ENCODE peak calls at places on chromosome 16, in eight cellular contexts. One of them, this sample, is unnamed.

GRCh38 chr16:35431829-35432663 is 1972.6 kb downstream of the TP53TG3F start:
- DNase-seq in IMR-90: no peak
- DNase-seq in HFF-Myc: no peak
- DNase-seq in AG09309: no peak
- DNase-seq in GM12865: peak; percentile 10
- DNase-seq in PC-3: no peak
- DNase-seq in mucosa of descending colon: no peak
- DNase-seq in CD4-positive, alpha-beta T cell: no peak
- DNase-seq in this sample: no peak

GRCh38 chr16:56749806-56750491 is 20.0 kb downstream of the NUP93 start:
- DNase-seq in IMR-90: no peak
- DNase-seq in HFF-Myc: no peak
- DNase-seq in AG09309: no peak
- DNase-seq in GM12865: no peak
- DNase-seq in PC-3: no peak
- DNase-seq in mucosa of descending colon: no peak
- DNase-seq in CD4-positive, alpha-beta T cell: no peak
- DNase-seq in this sample: no peak

GRCh38 chr16:27444015-27444414 is 42.0 kb downstream of the IL21R start:
- DNase-seq in IMR-90: peak; percentile 65
- DNase-seq in HFF-Myc: no peak
- DNase-seq in AG09309: no peak
- DNase-seq in GM12865: no peak
- DNase-seq in PC-3: no peak
- DNase-seq in mucosa of descending colon: no peak
- DNase-seq in CD4-positive, alpha-beta T cell: no peak
- DNase-seq in this sample: no peak

GRCh38 chr16:56815721-56816120 is 49.3 kb upstream of the SLC12A3 start:
- DNase-seq in IMR-90: no peak
- DNase-seq in HFF-Myc: no peak
- DNase-seq in AG09309: no peak
- DNase-seq in GM12865: no peak
- DNase-seq in PC-3: no peak
- DNase-seq in mucosa of descending colon: no peak
- DNase-seq in CD4-positive, alpha-beta T cell: no peak
- DNase-seq in this sample: no peak

GRCh38 chr16:4924593-4925378 is 12.2 kb downstream of the PPL start:
- DNase-seq in IMR-90: no peak
- DNase-seq in HFF-Myc: no peak
- DNase-seq in AG09309: no peak
- DNase-seq in GM12865: no peak
- DNase-seq in PC-3: peak; percentile 86
- DNase-seq in mucosa of descending colon: no peak
- DNase-seq in CD4-positive, alpha-beta T cell: no peak
- DNase-seq in this sample: no peak

GRCh38 chr16:17304814-17305169 is 166.0 kb downstream of the XYLT1 start:
- DNase-seq in IMR-90: peak; percentile 5
- DNase-seq in HFF-Myc: no peak
- DNase-seq in AG09309: no peak
- DNase-seq in GM12865: no peak
- DNase-seq in PC-3: no peak
- DNase-seq in mucosa of descending colon: peak; percentile 56
- DNase-seq in CD4-positive, alpha-beta T cell: no peak
- DNase-seq in this sample: no peak

GRCh38 chr16:66295761-66296546 is 70.5 kb upstream of the CDH5 start:
- DNase-seq in IMR-90: no peak
- DNase-seq in HFF-Myc: no peak
- DNase-seq in AG09309: no peak
- DNase-seq in GM12865: no peak
- DNase-seq in PC-3: no peak
- DNase-seq in mucosa of descending colon: no peak
- DNase-seq in CD4-positive, alpha-beta T cell: no peak
- DNase-seq in this sample: no peak

GRCh38 chr16:14302031-14302398 is 230.9 kb downstream of the MRTFB start:
- DNase-seq in IMR-90: peak; percentile 60
- DNase-seq in HFF-Myc: no peak
- DNase-seq in AG09309: no peak
- DNase-seq in GM12865: peak; percentile 91
- DNase-seq in PC-3: peak; percentile 69
- DNase-seq in mucosa of descending colon: peak; percentile 41
- DNase-seq in CD4-positive, alpha-beta T cell: no peak
- DNase-seq in this sample: no peak

GRCh38 chr16:67563708-67564468 is 1.6 kb downstream of the CTCF start:
- DNase-seq in IMR-90: peak; percentile 88
- DNase-seq in HFF-Myc: peak; percentile 33
- DNase-seq in AG09309: peak; percentile 63
- DNase-seq in GM12865: peak; percentile 59
- DNase-seq in PC-3: peak; percentile 37
- DNase-seq in mucosa of descending colon: peak; percentile 53
- DNase-seq in CD4-positive, alpha-beta T cell: no peak
- DNase-seq in this sample: no peak

GRCh38 chr16:67529639-67530012 is 997 bp downstream of the RIPOR1 start:
- DNase-seq in IMR-90: no peak
- DNase-seq in HFF-Myc: no peak
- DNase-seq in AG09309: no peak
- DNase-seq in GM12865: no peak
- DNase-seq in PC-3: no peak
- DNase-seq in mucosa of descending colon: no peak
- DNase-seq in CD4-positive, alpha-beta T cell: no peak
- DNase-seq in this sample: no peak

GRCh38 chr16:67652578-67653130 is 7.4 kb downstream of the ACD start:
- DNase-seq in IMR-90: no peak
- DNase-seq in HFF-Myc: no peak
- DNase-seq in AG09309: no peak
- DNase-seq in GM12865: no peak
- DNase-seq in PC-3: peak; percentile 37
- DNase-seq in mucosa of descending colon: no peak
- DNase-seq in CD4-positive, alpha-beta T cell: no peak
- DNase-seq in this sample: no peak

GRCh38 chr16:57143125-57143965 is 42.5 kb downstream of the PSME3IP1 start:
- DNase-seq in IMR-90: no peak
- DNase-seq in HFF-Myc: no peak
- DNase-seq in AG09309: no peak
- DNase-seq in GM12865: no peak
- DNase-seq in PC-3: no peak
- DNase-seq in mucosa of descending colon: peak; percentile 50
- DNase-seq in CD4-positive, alpha-beta T cell: no peak
- DNase-seq in this sample: peak; percentile 43

GRCh38 chr16:19284207-19284606 is 1.3 kb upstream of the CLEC19A start:
- DNase-seq in IMR-90: no peak
- DNase-seq in HFF-Myc: no peak
- DNase-seq in AG09309: no peak
- DNase-seq in GM12865: no peak
- DNase-seq in PC-3: peak; percentile 93
- DNase-seq in mucosa of descending colon: no peak
- DNase-seq in CD4-positive, alpha-beta T cell: no peak
- DNase-seq in this sample: no peak

GRCh38 chr16:73172621-73173312 is 124.8 kb upstream of the ZFHX3 start:
- DNase-seq in IMR-90: peak; percentile 91
- DNase-seq in HFF-Myc: peak; percentile 99
- DNase-seq in AG09309: peak; percentile 76
- DNase-seq in GM12865: no peak
- DNase-seq in PC-3: peak; percentile 65
- DNase-seq in mucosa of descending colon: peak; percentile 93
- DNase-seq in CD4-positive, alpha-beta T cell: no peak
- DNase-seq in this sample: peak; percentile 29

GRCh38 chr16:50265716-50266336 is 525 bp upstream of the ADCY7 start:
- DNase-seq in IMR-90: no peak
- DNase-seq in HFF-Myc: no peak
- DNase-seq in AG09309: no peak
- DNase-seq in GM12865: no peak
- DNase-seq in PC-3: no peak
- DNase-seq in mucosa of descending colon: no peak
- DNase-seq in CD4-positive, alpha-beta T cell: no peak
- DNase-seq in this sample: no peak

GRCh38 chr16:19696961-19697360 is 21.1 kb downstream of the KNOP1 start:
- DNase-seq in IMR-90: no peak
- DNase-seq in HFF-Myc: no peak
- DNase-seq in AG09309: no peak
- DNase-seq in GM12865: no peak
- DNase-seq in PC-3: no peak
- DNase-seq in mucosa of descending colon: no peak
- DNase-seq in CD4-positive, alpha-beta T cell: no peak
- DNase-seq in this sample: no peak

GRCh38 chr16:64627288-64627687 is 494.6 kb downstream of the CDH11 start:
- DNase-seq in IMR-90: no peak
- DNase-seq in HFF-Myc: no peak
- DNase-seq in AG09309: no peak
- DNase-seq in GM12865: no peak
- DNase-seq in PC-3: no peak
- DNase-seq in mucosa of descending colon: no peak
- DNase-seq in CD4-positive, alpha-beta T cell: no peak
- DNase-seq in this sample: no peak

GRCh38 chr16:8644513-8645140 is 23.1 kb downstream of the METTL22 start:
- DNase-seq in IMR-90: no peak
- DNase-seq in HFF-Myc: no peak
- DNase-seq in AG09309: no peak
- DNase-seq in GM12865: no peak
- DNase-seq in PC-3: no peak
- DNase-seq in mucosa of descending colon: peak; percentile 24
- DNase-seq in CD4-positive, alpha-beta T cell: no peak
- DNase-seq in this sample: no peak

GRCh38 chr16:75491876-75492275 is 3.4 kb downstream of the CHST6 start:
- DNase-seq in IMR-90: no peak
- DNase-seq in HFF-Myc: no peak
- DNase-seq in AG09309: no peak
- DNase-seq in GM12865: peak; percentile 28
- DNase-seq in PC-3: peak; percentile 40
- DNase-seq in mucosa of descending colon: no peak
- DNase-seq in CD4-positive, alpha-beta T cell: no peak
- DNase-seq in this sample: no peak

GRCh38 chr16:87636741-87637140 is 34.4 kb downstream of the JPH3 start:
- DNase-seq in IMR-90: no peak
- DNase-seq in HFF-Myc: no peak
- DNase-seq in AG09309: no peak
- DNase-seq in GM12865: no peak
- DNase-seq in PC-3: no peak
- DNase-seq in mucosa of descending colon: peak; percentile 29
- DNase-seq in CD4-positive, alpha-beta T cell: no peak
- DNase-seq in this sample: no peak
- TF ChIP-seq CTCF in IMR-90: no peak
- TF ChIP-seq CTCF in HFF-Myc: no peak
- TF ChIP-seq CTCF in AG09309: no peak
- TF ChIP-seq CTCF in GM12865: no peak
- TF ChIP-seq CTCF in PC-3: no peak
- TF ChIP-seq CTCF in mucosa of descending colon: no peak
- TF ChIP-seq CTCF in CD4-positive, alpha-beta T cell: no peak
- TF ChIP-seq CTCF in this sample: no peak

GRCh38 chr16:29899516-29900101 is at the start of gene SEZ6L2:
- DNase-seq in IMR-90: peak; percentile 86
- DNase-seq in HFF-Myc: peak; percentile 47
- DNase-seq in AG09309: peak; percentile 52
- DNase-seq in GM12865: peak; percentile 13
- DNase-seq in PC-3: peak; percentile 89
- DNase-seq in mucosa of descending colon: peak; percentile 89
- DNase-seq in CD4-positive, alpha-beta T cell: peak; percentile 73
- DNase-seq in this sample: peak; percentile 86
- TF ChIP-seq CTCF in IMR-90: peak; percentile 39
- TF ChIP-seq CTCF in HFF-Myc: peak; percentile 14
- TF ChIP-seq CTCF in AG09309: peak; percentile 30
- TF ChIP-seq CTCF in GM12865: no peak
- TF ChIP-seq CTCF in PC-3: peak; percentile 42
- TF ChIP-seq CTCF in mucosa of descending colon: no peak
- TF ChIP-seq CTCF in CD4-positive, alpha-beta T cell: no peak
- TF ChIP-seq CTCF in this sample: peak; percentile 38

GRCh38 chr16:55040366-55041086 is 109.9 kb downstream of the IRX5 start:
- DNase-seq in IMR-90: no peak
- DNase-seq in HFF-Myc: no peak
- DNase-seq in AG09309: no peak
- DNase-seq in GM12865: no peak
- DNase-seq in PC-3: no peak
- DNase-seq in mucosa of descending colon: no peak
- DNase-seq in CD4-positive, alpha-beta T cell: no peak
- DNase-seq in this sample: no peak

GRCh38 chr16:55041540-55042234 is 111.0 kb downstream of the IRX5 start:
- DNase-seq in IMR-90: no peak
- DNase-seq in HFF-Myc: no peak
- DNase-seq in AG09309: no peak
- DNase-seq in GM12865: no peak
- DNase-seq in PC-3: no peak
- DNase-seq in mucosa of descending colon: no peak
- DNase-seq in CD4-positive, alpha-beta T cell: no peak
- DNase-seq in this sample: no peak

GRCh38 chr16:55039511-55039910 is 108.8 kb downstream of the IRX5 start:
- DNase-seq in IMR-90: no peak
- DNase-seq in HFF-Myc: no peak
- DNase-seq in AG09309: no peak
- DNase-seq in GM12865: no peak
- DNase-seq in PC-3: no peak
- DNase-seq in mucosa of descending colon: no peak
- DNase-seq in CD4-positive, alpha-beta T cell: no peak
- DNase-seq in this sample: no peak

GRCh38 chr16:55039042-55039441 is 108.4 kb downstream of the IRX5 start:
- DNase-seq in IMR-90: no peak
- DNase-seq in HFF-Myc: no peak
- DNase-seq in AG09309: no peak
- DNase-seq in GM12865: no peak
- DNase-seq in PC-3: no peak
- DNase-seq in mucosa of descending colon: no peak
- DNase-seq in CD4-positive, alpha-beta T cell: no peak
- DNase-seq in this sample: no peak

GRCh38 chr16:55039931-55040330 is 109.3 kb downstream of the IRX5 start:
- DNase-seq in IMR-90: no peak
- DNase-seq in HFF-Myc: no peak
- DNase-seq in AG09309: no peak
- DNase-seq in GM12865: no peak
- DNase-seq in PC-3: no peak
- DNase-seq in mucosa of descending colon: no peak
- DNase-seq in CD4-positive, alpha-beta T cell: no peak
- DNase-seq in this sample: no peak
- TF ChIP-seq CTCF in IMR-90: no peak
- TF ChIP-seq CTCF in HFF-Myc: no peak
- TF ChIP-seq CTCF in AG09309: no peak
- TF ChIP-seq CTCF in GM12865: no peak
- TF ChIP-seq CTCF in PC-3: no peak
- TF ChIP-seq CTCF in mucosa of descending colon: no peak
- TF ChIP-seq CTCF in CD4-positive, alpha-beta T cell: no peak
- TF ChIP-seq CTCF in this sample: no peak

GRCh38 chr16:85819245-85819644 is 19.8 kb downstream of the COX4I1 start:
- DNase-seq in IMR-90: peak; percentile 71
- DNase-seq in HFF-Myc: peak; percentile 69
- DNase-seq in AG09309: peak; percentile 27
- DNase-seq in GM12865: peak; percentile 90
- DNase-seq in PC-3: peak; percentile 84
- DNase-seq in mucosa of descending colon: peak; percentile 96
- DNase-seq in CD4-positive, alpha-beta T cell: peak; percentile 85
- DNase-seq in this sample: peak; percentile 94
- TF ChIP-seq CTCF in IMR-90: peak; percentile 70
- TF ChIP-seq CTCF in HFF-Myc: peak; percentile 80
- TF ChIP-seq CTCF in AG09309: peak; percentile 73
- TF ChIP-seq CTCF in GM12865: peak; percentile 84
- TF ChIP-seq CTCF in PC-3: peak; percentile 71
- TF ChIP-seq CTCF in mucosa of descending colon: peak; percentile 56
- TF ChIP-seq CTCF in CD4-positive, alpha-beta T cell: peak; percentile 79
- TF ChIP-seq CTCF in this sample: peak; percentile 80